ENCODE peak calls at places on chromosomes 11 and 22, in four cellular contexts. B, A, C and F are unnamed samples. For H3K4me1, the result is how much of the 10 kb centered on the place peaks cover.

GRCh38 chr22:27380826-27381225 is 420.7 kb downstream of the MN1 start:
- DNase-seq in B (no peak), A (no peak), C (no peak), F (no peak)

GRCh38 chr11:20193307-20193706 is 33.0 kb upstream of the DBX1 start:
- DNase-seq in B (no peak), A (no peak), C (no peak), F (no peak)

GRCh38 chr11:134124660-134125451 is 56.0 kb downstream of the JAM3 start:
- DNase-seq in B (no peak), A (peak), C (no peak), F (no peak)

GRCh38 chr11:131944709-131945108 is 574.3 kb downstream of the NTM start:
- DNase-seq in B (no peak), A (no peak), C (no peak), F (no peak)

GRCh38 chr11:62974848-62975522 is 9.8 kb downstream of the SLC22A6 start:
- DNase-seq in B (no peak), A (peak), C (no peak), F (no peak)

GRCh38 chr22:50035131-50035881 is 22.7 kb upstream of the IL17REL start:
- DNase-seq in B (no peak), A (no peak), C (no peak), F (no peak)

GRCh38 chr22:50326959-50327710 is at the start of gene DENND6B:
- DNase-seq in B (peak), A (peak), C (peak), F (peak)

GRCh38 chr11:88206746-88207145 is 31.5 kb upstream of the RAB38 start:
- DNase-seq in B (no peak), A (no peak), C (no peak), F (no peak)

GRCh38 chr11:111735262-111736116 is 30.7 kb downstream of the PPP2R1B start:
- DNase-seq in B (peak), A (peak), C (no peak), F (no peak)

GRCh38 chr11:35082322-35083180 is 56.4 kb upstream of the CD44 start:
- DNase-seq in B (peak), A (peak), C (peak), F (peak)

GRCh38 chr22:26487996-26488395 is 4.3 kb downstream of the SRRD start:
- DNase-seq in B (no peak), A (no peak), C (no peak), F (no peak)

GRCh38 chr11:72920001-72920400 is 105.8 kb downstream of the ATG16L2 start:
- DNase-seq in B (no peak), A (no peak), C (no peak), F (no peak)

GRCh38 chr11:80841716-80842115 is 1400.9 kb upstream of the TENM4 start:
- DNase-seq in B (no peak), A (no peak), C (no peak), F (no peak)

GRCh38 chr11:71435278-71435951 is 12.8 kb downstream of the DHCR7 start:
- DNase-seq in B (no peak), A (no peak), C (no peak), F (no peak)

GRCh38 chr11:67382481-67383136 is 9.2 kb upstream of the RAD9A start:
- DNase-seq in B (peak), A (peak), C (peak), F (peak)

GRCh38 chr11:108697872-108698473 is 33.1 kb downstream of the DDX10 start:
- DNase-seq in B (peak), A (no peak), C (no peak), F (no peak)

GRCh38 chr11:102869354-102869753 is 5.4 kb downstream of the MMP12 start:
- DNase-seq in B (no peak), A (no peak), C (no peak), F (no peak)

GRCh38 chr11:134498326-134499139 is 86.5 kb upstream of the B3GAT1 start:
- DNase-seq in B (no peak), A (no peak), C (no peak), F (no peak)

GRCh38 chr11:11407065-11407737 is 54.2 kb upstream of the CSNK2A3 start:
- DNase-seq in B (no peak), A (peak), C (no peak), F (no peak)

GRCh38 chr11:78427615-78428272 is 10.1 kb upstream of the GAB2 start:
- DNase-seq in B (no peak), A (no peak), C (no peak), F (no peak)

GRCh38 chr11:257766-258493 is 20.3 kb upstream of the NLRP6 start:
- DNase-seq in B (no peak), A (no peak), C (no peak), F (no peak)

GRCh38 chr11:77001524-77001923 is 32.7 kb upstream of the B3GNT6 start:
- DNase-seq in B (no peak), A (no peak), C (no peak), F (no peak)

GRCh38 chr11:70825893-70826540 is 426.4 kb downstream of the SHANK2 start:
- DNase-seq in B (no peak), A (no peak), C (no peak), F (no peak)

GRCh38 chr22:40212126-40212525 is 34.4 kb downstream of the TNRC6B start:
- DNase-seq in B (no peak), A (no peak), C (no peak), F (no peak)
- H3K4me1 ChIP-seq in B (half or more), A (half or more), C (half or more), F (half or more)

GRCh38 chr11:44787981-44788380 is 61.2 kb downstream of the TSPAN18 start:
- DNase-seq in B (no peak), A (no peak), C (no peak), F (no peak)
- H3K4me1 ChIP-seq in B (under half), A (half or more), C (under half), F (under half)

GRCh38 chr11:1857064-1857463 is 4.2 kb downstream of the LSP1 start:
- DNase-seq in B (no peak), A (no peak), C (no peak), F (no peak)
- H3K4me1 ChIP-seq in B (half or more), A (under half), C (half or more), F (half or more)

GRCh38 chr22:40206561-40206960 is 28.8 kb downstream of the TNRC6B start:
- DNase-seq in B (no peak), A (no peak), C (no peak), F (no peak)

GRCh38 chr22:40202225-40202944 is 24.7 kb downstream of the TNRC6B start:
- DNase-seq in B (no peak), A (no peak), C (no peak), F (no peak)

GRCh38 chr22:40200795-40201194 is 23.1 kb downstream of the TNRC6B start:
- DNase-seq in B (no peak), A (no peak), C (no peak), F (no peak)

GRCh38 chr22:40203568-40203967 is 25.8 kb downstream of the TNRC6B start:
- DNase-seq in B (peak), A (no peak), C (no peak), F (no peak)

DNA sequence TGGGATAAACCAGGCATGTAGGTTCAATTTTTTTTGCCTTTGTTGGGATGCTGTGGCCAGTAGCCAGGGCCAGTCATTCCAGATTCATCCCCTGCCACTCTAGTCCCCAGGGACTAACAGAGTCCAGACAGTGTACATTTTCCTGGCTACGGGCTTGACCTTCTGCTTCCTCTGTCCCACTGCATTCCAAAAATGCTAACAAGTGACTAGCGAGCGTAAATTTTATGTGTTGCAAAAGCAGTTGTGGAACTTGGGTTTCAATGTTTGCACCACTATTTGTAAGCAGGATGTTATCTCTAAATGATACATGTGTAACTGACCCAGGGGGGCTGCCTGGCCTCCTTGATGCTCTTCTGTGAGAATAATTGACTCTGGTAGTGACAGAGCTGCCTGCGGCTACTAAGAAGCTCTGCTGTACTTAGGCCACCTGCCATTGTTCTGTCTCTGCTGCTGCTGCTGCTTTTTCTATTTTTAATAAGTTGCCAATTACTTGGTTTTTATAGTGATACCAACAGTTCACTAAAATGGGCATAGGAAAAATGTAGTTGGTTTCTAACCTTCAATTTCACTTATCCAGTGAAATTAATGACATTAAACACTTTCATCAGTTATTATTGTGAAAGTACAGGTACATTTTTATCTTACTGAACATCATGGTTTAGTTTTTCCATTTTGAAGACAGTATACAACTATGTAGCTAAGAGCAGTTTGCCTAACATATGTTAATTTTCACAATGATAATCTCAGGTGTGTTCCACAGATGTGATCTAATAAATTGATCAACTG is 26.8 kb downstream of the TNRC6B start:
- DNase-seq in B (no peak), A (peak), C (no peak), F (no peak)
- H3K4me1 ChIP-seq in B (half or more), A (half or more), C (half or more), F (under half)

GRCh38 chr11:3831378-3832239 is 9.2 kb downstream of the RHOG start:
- DNase-seq in B (no peak), A (peak), C (no peak), F (no peak)
- H3K4me1 ChIP-seq in B (half or more), A (half or more), C (half or more), F (half or more)

GRCh38 chr11:41053894-41054293 is 405.6 kb downstream of the LRRC4C start:
- DNase-seq in B (no peak), A (no peak), C (no peak), F (no peak)

GRCh38 chr11:41051919-41052630 is 407.4 kb downstream of the LRRC4C start:
- DNase-seq in B (no peak), A (no peak), C (no peak), F (no peak)

GRCh38 chr11:41058138-41058537 is 401.3 kb downstream of the LRRC4C start:
- DNase-seq in B (no peak), A (no peak), C (no peak), F (no peak)

DNA sequence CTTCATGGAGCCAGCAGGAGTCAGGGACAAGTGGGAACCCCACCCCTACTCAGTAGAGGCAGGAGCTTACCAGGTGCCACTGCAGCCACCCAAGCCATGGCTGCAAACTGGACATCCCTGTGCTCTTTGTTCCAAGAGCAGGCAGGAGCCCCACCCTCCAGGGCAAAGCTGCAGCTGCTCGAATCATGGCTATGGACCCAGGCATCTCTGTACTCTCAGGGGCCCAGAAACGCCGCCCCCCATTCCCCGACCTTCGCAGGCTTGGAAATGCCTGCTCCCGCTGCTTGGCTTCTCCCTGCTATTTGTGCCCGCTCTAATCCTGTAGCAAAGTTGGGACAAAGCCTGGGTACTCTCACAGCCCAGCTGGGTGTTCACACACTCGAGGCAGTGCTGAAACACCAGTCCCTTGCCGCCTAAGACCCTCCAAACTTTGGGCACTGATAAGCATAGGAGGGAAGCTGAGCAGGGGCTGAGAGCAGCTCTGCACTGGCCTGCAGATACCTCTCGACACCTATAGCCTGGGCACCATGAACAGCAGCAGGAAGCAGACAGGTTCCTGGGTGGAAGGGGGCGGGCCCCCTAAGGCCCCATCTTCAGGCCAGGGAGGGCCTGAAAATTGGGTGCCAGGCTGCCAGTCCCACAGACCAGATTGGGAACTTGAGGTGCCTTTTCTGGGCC is 402.4 kb downstream of the LRRC4C start:
- DNase-seq in B (no peak), A (no peak), C (no peak), F (no peak)
- H3K4me1 ChIP-seq in B (under half), A (under half), C (under half), F (under half)

DNA sequence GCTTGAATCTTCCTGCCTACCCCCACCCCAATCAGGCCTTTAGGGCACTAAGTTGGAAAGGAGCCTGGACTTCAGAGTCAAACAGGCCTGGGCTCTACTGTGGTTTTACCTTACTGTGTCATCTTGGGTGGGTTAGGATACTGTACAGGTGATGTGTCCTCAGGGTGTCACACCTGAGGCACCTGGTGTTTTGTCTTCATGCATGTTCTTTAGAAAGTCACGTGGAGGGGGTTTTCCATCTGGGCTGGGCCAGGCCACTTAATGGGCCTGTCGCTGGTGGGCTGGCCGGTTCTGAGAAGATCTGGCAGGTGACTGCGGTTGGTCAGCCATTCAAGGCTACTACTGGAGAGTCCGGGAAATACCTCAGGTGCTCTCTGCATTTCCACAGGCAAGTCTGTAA is 92.6 kb downstream of the SWAP70 start:
- DNase-seq in B (no peak), A (no peak), C (no peak), F (no peak)
- H3K4me1 ChIP-seq in B (under half), A (half or more), C (under half), F (under half)

DNA sequence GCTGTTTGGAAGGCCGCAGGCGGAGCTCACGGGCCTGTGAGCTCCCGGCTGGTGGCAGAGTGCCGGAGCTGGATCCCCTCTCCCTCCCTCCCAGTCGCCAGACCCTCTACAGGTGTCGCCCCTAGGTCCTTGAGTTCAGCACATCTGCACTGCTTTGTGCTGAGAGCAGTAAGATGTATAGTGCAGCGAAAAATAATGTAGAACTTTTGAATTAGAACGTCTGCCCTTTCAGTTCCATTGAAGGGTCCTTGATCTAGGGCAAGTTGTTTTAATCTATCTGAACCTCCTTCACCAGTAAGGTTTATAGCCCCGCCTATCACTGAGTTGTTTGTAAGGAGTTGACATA is 389 bp downstream of the ANKRD49 start:
- DNase-seq in B (no peak), A (no peak), C (no peak), F (no peak)
- H3K4me1 ChIP-seq in B (under half), A (under half), C (under half), F (under half)